ENCODE peak calls at places on chromosomes 12 and 14, in four cellular contexts. L is naive B cell; O is activated naive CD4-positive, alpha-beta T cell treated with Interleukin-2 at 50 U/mL for 16 hours; K is fibroblast of gingiva. C is an unnamed sample.

GRCh38 chr14:81449576-81449975 is 49.5 kb upstream of the STON2 start:
- DNase-seq in K (no peak), L (no peak), O (no peak), C (no peak)

GRCh38 chr12:19912996-19913395 is 455.3 kb upstream of the PDE3A start:
- DNase-seq in O (no peak), L (no peak), K (no peak), C (no peak)

GRCh38 chr14:58944226-58944769 is 244.2 kb upstream of the DAAM1 start:
- DNase-seq in O (no peak), L (no peak), K (no peak), C (no peak)

GRCh38 chr12:57047981-57048380 is 1.9 kb downstream of the MYO1A start:
- DNase-seq in O (no peak), K (no peak), L (no peak), C (no peak)

GRCh38 chr12:48856379-48856778 is 4.4 kb upstream of the DDX23 start:
- DNase-seq in L (no peak), O (no peak), K (no peak), C (no peak)

GRCh38 chr12:75892779-75893408 is 138.7 kb downstream of the PHLDA1 start:
- DNase-seq in O (no peak), K (peak; percentile 37), L (no peak), C (no peak)

GRCh38 chr12:10722502-10722904 is 620 bp downstream of the YBX3 start:
- DNase-seq in L (peak; percentile 86), O (peak; percentile 52), K (peak; percentile 57), C (peak; percentile 75)

GRCh38 chr14:100088226-100088625 is 23.0 kb downstream of the EVL start:
- DNase-seq in K (no peak), L (no peak), O (no peak), C (no peak)

GRCh38 chr12:128583453-128583852 is 240.3 kb downstream of the SLC15A4 start:
- DNase-seq in L (no peak), K (no peak), O (no peak), C (no peak)

GRCh38 chr12:55723516-55724225 is 3.5 kb downstream of the RDH5 start:
- DNase-seq in L (no peak), K (peak; percentile 43), O (no peak), C (no peak)

GRCh38 chr14:21467620-21468019 is 9.1 kb downstream of the RAB2B start:
- DNase-seq in K (peak; percentile 83), L (no peak), O (no peak), C (no peak)

GRCh38 chr12:105561981-105562726 is 231.7 kb downstream of the C12orf75 start:
- DNase-seq in K (no peak), O (no peak), L (no peak), C (no peak)

GRCh38 chr14:105349992-105350391 is 35.4 kb downstream of the PACS2 start:
- DNase-seq in K (no peak), L (no peak), O (no peak), C (no peak)

GRCh38 chr12:46677749-46678148 is 148.0 kb downstream of the SLC38A4 start:
- DNase-seq in L (no peak), O (no peak), K (no peak), C (no peak)

GRCh38 chr12:12282761-12283160 is 15.9 kb upstream of the LRP6 start:
- DNase-seq in O (no peak), L (no peak), K (no peak), C (no peak)

GRCh38 chr12:110501378-110501721 is 561 bp downstream of the VPS29 start:
- DNase-seq in O (no peak), K (peak; percentile 6), L (no peak), C (peak; percentile 46)

GRCh38 chr12:2877959-2878732 is 1.1 kb downstream of the RHNO1 start:
- DNase-seq in K (peak; percentile 69), L (peak; percentile 53), O (no peak), C (peak; percentile 54)

GRCh38 chr12:104291867-104292524 is 11.5 kb upstream of the EID3 start:
- DNase-seq in L (no peak), K (no peak), O (no peak), C (no peak)

GRCh38 chr12:52210186-52210924 is 18.5 kb upstream of the KRT80 start:
- DNase-seq in K (peak; percentile 67), L (no peak), O (no peak), C (no peak)

GRCh38 chr12:67068773-67069450 is 200.2 kb upstream of the CAND1 start:
- DNase-seq in L (no peak), O (peak; percentile 43), K (peak; percentile 13), C (peak; percentile 48)

GRCh38 chr14:105492051-105492965 is 1.3 kb downstream of the TEDC1 start:
- DNase-seq in O (no peak), L (no peak), K (no peak), C (no peak)

GRCh38 chr14:99188721-99189120 is 83.3 kb downstream of the BCL11B start:
- DNase-seq in O (peak; percentile 60), L (no peak), K (no peak), C (no peak)

GRCh38 chr12:124453419-124454351 is 113.7 kb downstream of the NCOR2 start:
- DNase-seq in L (peak; percentile 78), K (peak; percentile 42), O (peak; percentile 83), C (peak; percentile 74)

GRCh38 chr14:81656811-81657210 is 123.2 kb upstream of the SEL1L start:
- DNase-seq in O (no peak), K (no peak), L (no peak), C (no peak)

GRCh38 chr12:119679081-119679480 is 11.1 kb downstream of the PRKAB1 start:
- DNase-seq in K (no peak), L (no peak), O (no peak), C (no peak)

GRCh38 chr12:124040286-124040685 is 67.3 kb downstream of the ZNF664 start:
- DNase-seq in L (no peak), O (no peak), K (no peak), C (no peak)

GRCh38 chr12:124326899-124327298 is 32.0 kb downstream of the RFLNA start:
- DNase-seq in L (no peak), O (no peak), K (no peak), C (no peak)

GRCh38 chr12:105257321-105257728 is 21.4 kb upstream of the APPL2 start:
- DNase-seq in L (no peak), K (peak; percentile 56), O (no peak), C (no peak)

GRCh38 chr12:96195845-96196451 is 1.8 kb downstream of the ELK3 start:
- DNase-seq in K (peak; percentile 33), L (no peak), O (peak; percentile 53), C (no peak)

GRCh38 chr12:117441751-117442150 is 80.3 kb upstream of the NOS1 start:
- DNase-seq in L (no peak), O (no peak), K (no peak), C (no peak)

GRCh38 chr12:98208846-98209245 is 306.5 kb upstream of the TMPO start:
- DNase-seq in K (no peak), O (no peak), L (no peak), C (no peak)

GRCh38 chr12:110117948-110118685 is 6.0 kb upstream of the IFT81 start:
- DNase-seq in K (no peak), O (no peak), L (no peak), C (no peak)

GRCh38 chr14:102663031-102663430 is 70.6 kb downstream of the RCOR1 start:
- DNase-seq in O (no peak), L (no peak), K (no peak), C (no peak)